ENCODE peak calls at places on chromosomes 16 and 17, in four cellular contexts. One of them, this sample, is unnamed.

GRCh38 chr17:28549274-28550132 is 2.9 kb downstream of the UNC119 start:
- DNase-seq in OCI-LY7: peak; percentile 51
- DNase-seq in CD8-positive, alpha-beta memory T cell: peak; percentile 77
- DNase-seq in CD4-positive, alpha-beta T cell: peak; percentile 45
- DNase-seq in this sample: no peak

GRCh38 chr17:47895254-47895855 is 681 bp upstream of the SP2 start:
- DNase-seq in OCI-LY7: peak; percentile 42
- DNase-seq in CD8-positive, alpha-beta memory T cell: no peak
- DNase-seq in CD4-positive, alpha-beta T cell: no peak
- DNase-seq in this sample: no peak

GRCh38 chr17:81004336-81005015 is 12.8 kb downstream of the CHMP6 start:
- DNase-seq in OCI-LY7: no peak
- DNase-seq in CD8-positive, alpha-beta memory T cell: no peak
- DNase-seq in CD4-positive, alpha-beta T cell: no peak
- DNase-seq in this sample: no peak

GRCh38 chr17:45722161-45722560 is 62.0 kb upstream of the CRHR1 start:
- DNase-seq in OCI-LY7: no peak
- DNase-seq in CD8-positive, alpha-beta memory T cell: no peak
- DNase-seq in CD4-positive, alpha-beta T cell: no peak
- DNase-seq in this sample: peak; percentile 7

GRCh38 chr16:87778476-87778829 is 12.7 kb upstream of the KLHDC4 start:
- DNase-seq in OCI-LY7: peak; percentile 64
- DNase-seq in CD8-positive, alpha-beta memory T cell: no peak
- DNase-seq in CD4-positive, alpha-beta T cell: no peak
- DNase-seq in this sample: no peak

GRCh38 chr16:15996432-15997109 is 47.2 kb downstream of the ABCC1 start:
- DNase-seq in OCI-LY7: no peak
- DNase-seq in CD8-positive, alpha-beta memory T cell: no peak
- DNase-seq in CD4-positive, alpha-beta T cell: no peak
- DNase-seq in this sample: no peak

GRCh38 chr16:11585460-11586374 is 1.0 kb downstream of the LITAF start:
- DNase-seq in OCI-LY7: peak; percentile 39
- DNase-seq in CD8-positive, alpha-beta memory T cell: peak; percentile 57
- DNase-seq in CD4-positive, alpha-beta T cell: no peak
- DNase-seq in this sample: no peak

GRCh38 chr16:24130494-24131085 is 125.5 kb upstream of the CACNG3 start:
- DNase-seq in OCI-LY7: no peak
- DNase-seq in CD8-positive, alpha-beta memory T cell: no peak
- DNase-seq in CD4-positive, alpha-beta T cell: no peak
- DNase-seq in this sample: peak; percentile 28

GRCh38 chr17:41345992-41346391 is 4.6 kb downstream of the KRT33A start:
- DNase-seq in OCI-LY7: no peak
- DNase-seq in CD8-positive, alpha-beta memory T cell: no peak
- DNase-seq in CD4-positive, alpha-beta T cell: no peak
- DNase-seq in this sample: no peak

GRCh38 chr17:77424585-77425344 is 284.0 kb downstream of the SEC14L1 start:
- DNase-seq in OCI-LY7: peak; percentile 45
- DNase-seq in CD8-positive, alpha-beta memory T cell: no peak
- DNase-seq in CD4-positive, alpha-beta T cell: no peak
- DNase-seq in this sample: peak; percentile 53

GRCh38 chr17:63277629-63278028 is 168.5 kb downstream of the CYB561 start:
- DNase-seq in OCI-LY7: no peak
- DNase-seq in CD8-positive, alpha-beta memory T cell: no peak
- DNase-seq in CD4-positive, alpha-beta T cell: no peak
- DNase-seq in this sample: no peak

GRCh38 chr16:85608515-85608885 is 4.6 kb upstream of the GSE1 start:
- DNase-seq in OCI-LY7: no peak
- DNase-seq in CD8-positive, alpha-beta memory T cell: no peak
- DNase-seq in CD4-positive, alpha-beta T cell: no peak
- DNase-seq in this sample: no peak

GRCh38 chr17:57545836-57546305 is 199.2 kb downstream of the CCDC182 start:
- DNase-seq in OCI-LY7: no peak
- DNase-seq in CD8-positive, alpha-beta memory T cell: no peak
- DNase-seq in CD4-positive, alpha-beta T cell: no peak
- DNase-seq in this sample: no peak

GRCh38 chr17:72270530-72270929 is 149.7 kb downstream of the SOX9 start:
- DNase-seq in OCI-LY7: no peak
- DNase-seq in CD8-positive, alpha-beta memory T cell: no peak
- DNase-seq in CD4-positive, alpha-beta T cell: no peak
- DNase-seq in this sample: no peak

GRCh38 chr17:77875881-77876509 is 82.5 kb upstream of the TNRC6C start:
- DNase-seq in OCI-LY7: peak; percentile 61
- DNase-seq in CD8-positive, alpha-beta memory T cell: no peak
- DNase-seq in CD4-positive, alpha-beta T cell: no peak
- DNase-seq in this sample: no peak

GRCh38 chr17:44901323-44901965 is 2.2 kb upstream of the EFTUD2 start:
- DNase-seq in OCI-LY7: no peak
- DNase-seq in CD8-positive, alpha-beta memory T cell: no peak
- DNase-seq in CD4-positive, alpha-beta T cell: no peak
- DNase-seq in this sample: no peak

GRCh38 chr16:27475561-27475960 is 73.6 kb downstream of the IL21R start:
- DNase-seq in OCI-LY7: no peak
- DNase-seq in CD8-positive, alpha-beta memory T cell: no peak
- DNase-seq in CD4-positive, alpha-beta T cell: no peak
- DNase-seq in this sample: no peak

GRCh38 chr17:50802609-50803571 is 32.5 kb upstream of the WFIKKN2 start:
- DNase-seq in OCI-LY7: no peak
- DNase-seq in CD8-positive, alpha-beta memory T cell: no peak
- DNase-seq in CD4-positive, alpha-beta T cell: no peak
- DNase-seq in this sample: no peak
- H3K27ac ChIP-seq in OCI-LY7: no peak overlapping the region
- H3K27ac ChIP-seq in CD8-positive, alpha-beta memory T cell: no peak overlapping the region
- H3K27ac ChIP-seq in CD4-positive, alpha-beta T cell: no peak overlapping the region
- H3K27ac ChIP-seq in this sample: no peak overlapping the region

GRCh38 chr16:48558269-48558915 is 51.6 kb downstream of the N4BP1 start:
- DNase-seq in OCI-LY7: no peak
- DNase-seq in CD8-positive, alpha-beta memory T cell: no peak
- DNase-seq in CD4-positive, alpha-beta T cell: no peak
- DNase-seq in this sample: no peak

GRCh38 chr16:48555597-48555996 is 54.4 kb downstream of the N4BP1 start:
- DNase-seq in OCI-LY7: no peak
- DNase-seq in CD8-positive, alpha-beta memory T cell: no peak
- DNase-seq in CD4-positive, alpha-beta T cell: no peak
- DNase-seq in this sample: no peak

GRCh38 chr16:48556210-48556912 is 53.6 kb downstream of the N4BP1 start:
- DNase-seq in OCI-LY7: no peak
- DNase-seq in CD8-positive, alpha-beta memory T cell: no peak
- DNase-seq in CD4-positive, alpha-beta T cell: no peak
- DNase-seq in this sample: no peak

GRCh38 chr16:48559462-48560211 is 50.3 kb downstream of the N4BP1 start:
- DNase-seq in OCI-LY7: no peak
- DNase-seq in CD8-positive, alpha-beta memory T cell: no peak
- DNase-seq in CD4-positive, alpha-beta T cell: no peak
- DNase-seq in this sample: no peak

GRCh38 chr16:48556913-48557351 is 53.0 kb downstream of the N4BP1 start:
- DNase-seq in OCI-LY7: no peak
- DNase-seq in CD8-positive, alpha-beta memory T cell: no peak
- DNase-seq in CD4-positive, alpha-beta T cell: no peak
- DNase-seq in this sample: no peak
- H3K27ac ChIP-seq in OCI-LY7: no peak overlapping the region
- H3K27ac ChIP-seq in CD8-positive, alpha-beta memory T cell: no peak overlapping the region
- H3K27ac ChIP-seq in CD4-positive, alpha-beta T cell: no peak overlapping the region
- H3K27ac ChIP-seq in this sample: no peak overlapping the region

GRCh38 chr17:4186244-4186920 is 43.4 kb downstream of the CYB5D2 start:
- DNase-seq in OCI-LY7: no peak
- DNase-seq in CD8-positive, alpha-beta memory T cell: no peak
- DNase-seq in CD4-positive, alpha-beta T cell: no peak
- DNase-seq in this sample: no peak
- H3K27ac ChIP-seq in OCI-LY7: no peak overlapping the region
- H3K27ac ChIP-seq in CD8-positive, alpha-beta memory T cell: no peak overlapping the region
- H3K27ac ChIP-seq in CD4-positive, alpha-beta T cell: no peak overlapping the region
- H3K27ac ChIP-seq in this sample: no peak overlapping the region

GRCh38 chr16:58012481-58012880 is 11.3 kb downstream of the USB1 start:
- DNase-seq in OCI-LY7: no peak
- DNase-seq in CD8-positive, alpha-beta memory T cell: peak; percentile 18
- DNase-seq in CD4-positive, alpha-beta T cell: no peak
- DNase-seq in this sample: no peak
- H3K27ac ChIP-seq in OCI-LY7: no peak overlapping the region
- H3K27ac ChIP-seq in CD8-positive, alpha-beta memory T cell: no peak overlapping the region
- H3K27ac ChIP-seq in CD4-positive, alpha-beta T cell: no peak overlapping the region
- H3K27ac ChIP-seq in this sample: no peak overlapping the region

This sample was measured in caudate nucleus.